ENCODE peak calls at places on chromosome 19, in nine cellular contexts. I, T, F, G, M, U, K, Q and A are unnamed samples.

GRCh38 chr19:45331411-45331810 is 8.7 kb upstream of the CKM start:
- DNase-seq in I (no peak), T (no peak), F (no peak), G (no peak), M (no peak), U (no peak), K (no peak), Q (no peak), A (no peak)

GRCh38 chr19:19050731-19051130 is 13.1 kb upstream of the SLC25A42 start:
- DNase-seq in I (no peak), T (no peak), F (no peak), G (no peak), M (no peak), U (no peak), K (no peak), Q (no peak), A (no peak)

GRCh38 chr19:383922-384800 is 24.8 kb downstream of the C2CD4C start:
- DNase-seq in I (no peak), T (peak), F (no peak), G (no peak), M (no peak), U (no peak), K (no peak), Q (peak), A (no peak)

GRCh38 chr19:50501568-50502475 is 9.2 kb downstream of the JOSD2 start:
- DNase-seq in I (no peak), T (no peak), F (no peak), G (no peak), M (no peak), U (no peak), K (no peak), Q (no peak), A (no peak)

GRCh38 chr19:54158812-54159351 is 639 bp downstream of the LENG1 start:
- DNase-seq in I (no peak), T (no peak), F (no peak), G (no peak), M (no peak), U (no peak), K (no peak), Q (peak), A (no peak)

GRCh38 chr19:1015782-1016646 is 4.9 kb downstream of the TMEM259 start:
- DNase-seq in I (no peak), T (no peak), F (no peak), G (no peak), M (no peak), U (no peak), K (no peak), Q (peak), A (no peak)

GRCh38 chr19:18208098-18208951 is 4.5 kb upstream of the RAB3A start:
- DNase-seq in I (no peak), T (no peak), F (peak), G (peak), M (no peak), U (no peak), K (peak), Q (peak), A (peak)

GRCh38 chr19:12987781-12988180 is 7.5 kb upstream of the NFIX start:
- DNase-seq in I (no peak), T (no peak), F (no peak), G (no peak), M (no peak), U (no peak), K (no peak), Q (no peak), A (no peak)

GRCh38 chr19:35592226-35592625 is 6.3 kb downstream of the PMIS2 start:
- DNase-seq in I (no peak), T (no peak), F (peak), G (no peak), M (no peak), U (no peak), K (peak), Q (peak), A (no peak)

GRCh38 chr19:44808463-44809371 is at the start of gene BCAM:
- DNase-seq in I (no peak), T (peak), F (peak), G (no peak), M (peak), U (no peak), K (peak), Q (peak), A (no peak)

GRCh38 chr19:40403262-40403984 is 9.8 kb downstream of the PRX start:
- DNase-seq in I (peak), T (peak), F (peak), G (peak), M (peak), U (peak), K (peak), Q (peak), A (peak)

GRCh38 chr19:38924383-38924782 is 6.2 kb downstream of the SARS2 start:
- DNase-seq in I (no peak), T (no peak), F (no peak), G (no peak), M (no peak), U (no peak), K (no peak), Q (no peak), A (peak)

GRCh38 chr19:18785179-18786124 is 5.7 kb downstream of the COMP start:
- DNase-seq in I (no peak), T (peak), F (peak), G (no peak), M (peak), U (no peak), K (peak), Q (peak), A (peak)

GRCh38 chr19:38675611-38676010 is 28.2 kb downstream of the ACTN4 start:
- DNase-seq in I (no peak), T (no peak), F (no peak), G (no peak), M (no peak), U (no peak), K (no peak), Q (no peak), A (peak)

GRCh38 chr19:18135712-18136584 is 17.0 kb upstream of the PIK3R2 start:
- DNase-seq in I (no peak), T (no peak), F (no peak), G (no peak), M (no peak), U (no peak), K (no peak), Q (no peak), A (no peak)

GRCh38 chr19:20482721-20483120 is 82.9 kb downstream of the ZNF737 start:
- DNase-seq in I (no peak), T (no peak), F (no peak), G (no peak), M (no peak), U (no peak), K (no peak), Q (no peak), A (no peak)

GRCh38 chr19:14367016-14367415 is 14.2 kb upstream of the ADGRE5 start:
- DNase-seq in I (no peak), T (no peak), F (no peak), G (no peak), M (no peak), U (no peak), K (no peak), Q (no peak), A (no peak)

GRCh38 chr19:14366529-14366928 is 14.7 kb upstream of the ADGRE5 start:
- DNase-seq in I (peak), T (peak), F (peak), G (no peak), M (peak), U (no peak), K (peak), Q (peak), A (peak)

GRCh38 chr19:14363203-14364097 is 17.8 kb upstream of the ADGRE5 start:
- DNase-seq in I (no peak), T (peak), F (no peak), G (no peak), M (peak), U (no peak), K (peak), Q (peak), A (no peak)

DNA sequence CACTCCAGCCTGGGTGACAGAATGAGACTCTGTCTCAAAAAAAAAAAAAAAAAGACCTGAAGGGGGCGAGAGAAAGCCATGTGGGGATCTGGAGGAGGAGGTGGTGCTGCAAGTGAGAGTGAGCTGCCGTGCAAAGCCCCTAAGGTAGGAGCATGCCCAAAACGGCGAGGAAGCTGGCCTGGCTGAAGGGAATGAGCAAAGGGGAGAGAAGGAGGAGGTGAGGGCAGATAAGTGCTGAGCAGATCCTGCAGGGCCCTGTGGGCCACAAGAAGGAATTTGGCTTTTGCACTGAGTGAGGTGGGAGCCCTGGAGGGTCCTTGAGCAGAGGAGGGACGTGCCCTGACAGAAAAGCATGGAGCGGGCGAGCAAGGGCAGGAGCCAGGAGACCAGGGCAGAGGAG is 19.4 kb upstream of the ADGRE5 start:
- DNase-seq in I (no peak), T (no peak), F (no peak), G (no peak), M (no peak), U (no peak), K (peak), Q (peak), A (no peak)
- TF ChIP-seq CTCF in I (peak), T (no peak), F (peak), G (peak), M (no peak), U (peak), K (no peak), Q (peak), A (peak)

GRCh38 chr19:29247051-29247450 is 34.1 kb upstream of the UQCRFS1 start:
- DNase-seq in I (no peak), T (no peak), F (no peak), G (no peak), M (no peak), U (no peak), K (no peak), Q (no peak), A (no peak)
- TF ChIP-seq CTCF in I (no peak), T (peak), F (no peak), G (no peak), M (peak), U (no peak), K (no peak), Q (peak), A (no peak)

GRCh38 chr19:29832801-29833200 is 21.0 kb downstream of the CCNE1 start:
- DNase-seq in I (no peak), T (no peak), F (no peak), G (no peak), M (no peak), U (no peak), K (no peak), Q (no peak), A (no peak)

GRCh38 chr19:29833614-29834261 is 21.9 kb downstream of the CCNE1 start:
- DNase-seq in I (no peak), T (no peak), F (no peak), G (no peak), M (no peak), U (no peak), K (peak), Q (no peak), A (no peak)

GRCh38 chr19:29835447-29835846 is 23.7 kb downstream of the CCNE1 start:
- DNase-seq in I (no peak), T (no peak), F (no peak), G (no peak), M (no peak), U (no peak), K (no peak), Q (no peak), A (no peak)

GRCh38 chr19:29836409-29836825 is 24.6 kb downstream of the CCNE1 start:
- DNase-seq in I (no peak), T (no peak), F (no peak), G (no peak), M (no peak), U (no peak), K (no peak), Q (no peak), A (no peak)

GRCh38 chr19:29834991-29835390 is 23.2 kb downstream of the CCNE1 start:
- DNase-seq in I (no peak), T (no peak), F (no peak), G (no peak), M (no peak), U (no peak), K (no peak), Q (no peak), A (no peak)
- TF ChIP-seq CTCF in I (no peak), T (no peak), F (no peak), G (no peak), M (no peak), U (no peak), K (no peak), Q (no peak), A (no peak)

GRCh38 chr19:58575183-58576041 is 2.3 kb upstream of the MZF1 start:
- DNase-seq in I (no peak), T (peak), F (peak), G (peak), M (peak), U (peak), K (peak), Q (peak), A (peak)
- TF ChIP-seq CTCF in I (no peak), T (no peak), F (no peak), G (no peak), M (no peak), U (peak), K (peak), Q (no peak), A (no peak)

GRCh38 chr19:28980236-28980868 is 232.6 kb downstream of the UQCRFS1 start:
- DNase-seq in I (no peak), T (no peak), F (no peak), G (peak), M (no peak), U (no peak), K (peak), Q (no peak), A (no peak)
- TF ChIP-seq CTCF in I (no peak), T (peak), F (no peak), G (peak), M (peak), U (peak), K (peak), Q (peak), A (no peak)

GRCh38 chr19:49133621-49134454 is 14.5 kb downstream of the PPFIA3 start:
- DNase-seq in I (no peak), T (no peak), F (peak), G (no peak), M (no peak), U (no peak), K (peak), Q (peak), A (no peak)
- TF ChIP-seq CTCF in I (no peak), T (no peak), F (no peak), G (no peak), M (no peak), U (no peak), K (no peak), Q (no peak), A (no peak)

GRCh38 chr19:6707011-6707657 is 13.3 kb downstream of the C3 start:
- DNase-seq in I (no peak), T (no peak), F (no peak), G (no peak), M (no peak), U (no peak), K (no peak), Q (no peak), A (no peak)
- TF ChIP-seq CTCF in I (no peak), T (no peak), F (no peak), G (no peak), M (no peak), U (no peak), K (no peak), Q (no peak), A (no peak)